ENCODE peak calls at places on chromosome 10, in five cellular contexts. F is NCI-H1417; A is activated CD4-positive, alpha-beta T cell treated with anti-CD3 and anti-CD28 coated beads, Interleukin-2, amount 50 U/mL, for 1 hour; K is heart right ventricle; U is H4. I is an unnamed sample.

GRCh38 chr10:79179404-79180309 is 110.9 kb downstream of the ZMIZ1 start:
- DNase-seq in F (peak), A (no peak), K (no peak), U (no peak), I (no peak)

GRCh38 chr10:94416896-94417295 is 14.6 kb downstream of the TBC1D12 start:
- DNase-seq in F (no peak), A (no peak), K (no peak), U (no peak), I (no peak)

GRCh38 chr10:101050206-101051069 is 11.4 kb upstream of the KAZALD1 start:
- DNase-seq in F (peak), A (peak), K (peak), U (no peak), I (peak)

GRCh38 chr10:110181451-110181850 is 26.0 kb upstream of the MXI1 start:
- DNase-seq in F (no peak), A (no peak), K (no peak), U (no peak), I (no peak)

GRCh38 chr10:88642991-88643390 is 21.3 kb upstream of the LIPF start:
- DNase-seq in F (no peak), A (no peak), K (no peak), U (no peak), I (no peak)

GRCh38 chr10:64594072-64594471 is 1072.9 kb downstream of the REEP3 start:
- DNase-seq in F (no peak), A (no peak), K (no peak), U (no peak), I (no peak)

GRCh38 chr10:44956717-44957706 is 2.6 kb upstream of the RASSF4 start:
- DNase-seq in F (no peak), A (no peak), K (peak), U (no peak), I (no peak)

GRCh38 chr10:76393875-76394706 is 962.7 kb downstream of the LRMDA start:
- DNase-seq in F (no peak), A (no peak), K (no peak), U (no peak), I (no peak)

GRCh38 chr10:26859241-26860025 is 1.3 kb downstream of the ABI1 start:
- DNase-seq in F (no peak), A (no peak), K (no peak), U (no peak), I (no peak)

GRCh38 chr10:67618116-67618515 is 77.9 kb downstream of the CTNNA3 start:
- DNase-seq in F (no peak), A (no peak), K (no peak), U (no peak), I (no peak)

GRCh38 chr10:132006966-132007365 is 25.2 kb upstream of the BNIP3 start:
- DNase-seq in F (no peak), A (no peak), K (no peak), U (no peak), I (no peak)

GRCh38 chr10:17756557-17757208 is 4.7 kb downstream of the TMEM236 start:
- DNase-seq in F (peak), A (no peak), K (no peak), U (no peak), I (no peak)

GRCh38 chr10:46524471-46525176 is 31.8 kb downstream of the GPRIN2 start:
- DNase-seq in F (no peak), A (no peak), K (no peak), U (peak), I (peak)

GRCh38 chr10:88114368-88114767 is 250.9 kb downstream of the PTEN start:
- DNase-seq in F (peak), A (peak), K (peak), U (no peak), I (peak)